ENCODE peak calls at places on chromosome 9, in five cellular contexts. One of them, this sample, is unnamed.

GRCh38 chr9:93120846-93121315 is 13.2 kb downstream of the NINJ1 start:
- DNase-seq in RWPE1: no peak
- DNase-seq in neural crest cell: no peak
- DNase-seq in lung: no peak
- DNase-seq in GM06990: no peak
- DNase-seq in this sample: no peak

GRCh38 chr9:134486127-134486995 is 155.2 kb upstream of the COL5A1 start:
- DNase-seq in RWPE1: no peak
- DNase-seq in neural crest cell: no peak
- DNase-seq in lung: no peak
- DNase-seq in GM06990: no peak
- DNase-seq in this sample: no peak

GRCh38 chr9:87630846-87631245 is 95.1 kb upstream of the CTSL start:
- DNase-seq in RWPE1: no peak
- DNase-seq in neural crest cell: no peak
- DNase-seq in lung: no peak
- DNase-seq in GM06990: no peak
- DNase-seq in this sample: no peak

GRCh38 chr9:126293522-126293889 is 33.1 kb upstream of the MVB12B start:
- DNase-seq in RWPE1: no peak
- DNase-seq in neural crest cell: no peak
- DNase-seq in lung: no peak
- DNase-seq in GM06990: no peak
- DNase-seq in this sample: no peak

GRCh38 chr9:35193762-35194161 is 32.0 kb downstream of the UNC13B start:
- DNase-seq in RWPE1: no peak
- DNase-seq in neural crest cell: no peak
- DNase-seq in lung: no peak
- DNase-seq in GM06990: no peak
- DNase-seq in this sample: no peak

GRCh38 chr9:38281917-38282316 is 110.6 kb upstream of the ALDH1B1 start:
- DNase-seq in RWPE1: no peak
- DNase-seq in neural crest cell: no peak
- DNase-seq in lung: no peak
- DNase-seq in GM06990: no peak
- DNase-seq in this sample: no peak

GRCh38 chr9:83385317-83385716 is 152.9 kb downstream of the FRMD3 start:
- DNase-seq in RWPE1: no peak
- DNase-seq in neural crest cell: no peak
- DNase-seq in lung: no peak
- DNase-seq in GM06990: no peak
- DNase-seq in this sample: no peak

GRCh38 chr9:100813871-100814270 is 214.7 kb upstream of the PLPPR1 start:
- DNase-seq in RWPE1: no peak
- DNase-seq in neural crest cell: no peak
- DNase-seq in lung: no peak
- DNase-seq in GM06990: no peak
- DNase-seq in this sample: no peak

GRCh38 chr9:96417051-96417586 is 1.1 kb downstream of the ZNF367 start:
- DNase-seq in RWPE1: peak
- DNase-seq in neural crest cell: peak
- DNase-seq in lung: peak
- DNase-seq in GM06990: peak
- DNase-seq in this sample: peak
- TF ChIP-seq CTCF in RWPE1: no peak
- TF ChIP-seq CTCF in neural crest cell: no peak
- TF ChIP-seq CTCF in lung: no peak
- TF ChIP-seq CTCF in GM06990: no peak
- TF ChIP-seq CTCF in this sample: no peak

DNA sequence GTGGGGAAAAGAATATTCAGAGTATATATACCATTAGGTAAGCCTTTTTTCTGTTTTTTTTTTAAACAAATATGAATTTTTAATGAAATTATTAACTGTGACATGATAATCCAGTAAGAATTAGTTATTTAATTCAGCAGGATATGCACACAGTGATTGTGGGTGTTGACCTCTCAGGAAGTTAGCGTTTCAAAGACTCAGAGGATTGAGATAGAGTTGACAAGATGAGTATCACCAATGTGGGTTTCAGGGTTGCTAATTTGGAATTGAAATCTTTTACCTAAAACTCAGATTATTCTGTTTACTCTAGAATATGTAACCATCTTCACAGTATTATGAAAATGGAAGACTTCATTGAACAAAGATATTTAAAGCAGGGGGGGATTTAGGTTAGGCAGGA is 56.2 kb downstream of the FOCAD start:
- DNase-seq in RWPE1: no peak
- DNase-seq in neural crest cell: no peak
- DNase-seq in lung: no peak
- DNase-seq in GM06990: no peak
- DNase-seq in this sample: no peak
- TF ChIP-seq CTCF in RWPE1: no peak
- TF ChIP-seq CTCF in neural crest cell: no peak
- TF ChIP-seq CTCF in lung: no peak
- TF ChIP-seq CTCF in GM06990: no peak
- TF ChIP-seq CTCF in this sample: no peak

DNA sequence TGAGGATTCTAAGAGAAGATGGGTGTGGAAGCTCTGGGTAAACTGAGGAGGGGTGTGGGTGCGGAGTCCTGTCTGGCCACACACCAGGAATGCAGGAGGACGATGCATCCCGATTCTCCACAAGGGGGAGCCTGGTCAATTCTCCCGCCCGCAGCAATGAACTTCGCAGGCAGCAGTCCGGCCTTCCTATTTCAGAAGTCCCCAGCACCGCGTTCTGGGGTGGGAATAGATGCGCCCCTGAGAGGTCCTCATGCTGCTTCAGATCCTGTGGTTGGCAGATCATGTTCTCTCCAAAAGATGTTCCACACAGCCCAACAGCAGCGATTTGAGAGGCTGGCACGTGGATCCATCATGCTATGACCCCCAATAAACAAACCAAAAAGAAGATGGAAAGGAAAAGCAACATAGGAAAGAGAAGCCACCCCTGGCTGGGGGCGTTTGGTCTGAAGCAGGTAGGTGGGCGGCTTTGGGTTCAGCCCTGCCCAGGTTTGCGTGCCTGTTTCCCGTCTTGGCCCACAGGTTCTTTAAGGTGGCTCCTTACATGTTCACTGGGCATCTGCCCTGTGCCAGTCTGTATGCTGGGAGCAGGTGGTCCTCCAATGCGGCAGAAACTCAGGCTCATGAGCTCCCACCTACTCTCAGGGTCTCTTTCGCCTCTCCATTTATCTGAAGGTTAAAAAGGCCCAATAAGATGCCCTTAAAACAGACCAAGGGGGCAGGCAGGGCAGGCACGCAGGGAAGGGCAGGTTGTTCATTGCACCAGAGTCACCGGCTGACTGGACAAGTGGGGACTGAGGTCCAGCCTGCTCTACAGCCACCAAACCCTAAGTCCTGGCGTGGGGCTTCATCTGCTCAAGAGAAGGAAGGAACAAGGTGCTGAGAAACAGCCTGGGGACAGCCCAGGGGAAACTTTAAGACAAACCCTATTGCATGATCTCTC is 171.6 kb downstream of the PAX5 start:
- DNase-seq in RWPE1: peak
- DNase-seq in neural crest cell: peak
- DNase-seq in lung: no peak
- DNase-seq in GM06990: no peak
- DNase-seq in this sample: no peak
- TF ChIP-seq CTCF in RWPE1: peak
- TF ChIP-seq CTCF in neural crest cell: peak
- TF ChIP-seq CTCF in lung: peak
- TF ChIP-seq CTCF in GM06990: peak
- TF ChIP-seq CTCF in this sample: peak

GRCh38 chr9:28774433-28775029 is 1201.2 kb upstream of the C9orf72 start:
- DNase-seq in RWPE1: peak
- DNase-seq in neural crest cell: no peak
- DNase-seq in lung: no peak
- DNase-seq in GM06990: no peak
- DNase-seq in this sample: peak
- TF ChIP-seq CTCF in RWPE1: peak
- TF ChIP-seq CTCF in neural crest cell: peak
- TF ChIP-seq CTCF in lung: no peak
- TF ChIP-seq CTCF in GM06990: peak
- TF ChIP-seq CTCF in this sample: peak